ENCODE peak calls at places on chromosome 5, in six cellular contexts. W is stimulated activated CD8-positive, alpha-beta memory T cell treated with anti-CD3 and anti-CD28 coated beads, Interleukin-4, amount 100 ng/mL, for 48 hours; E is heart right ventricle; Z is activated T-cell treated with anti-CD3 and anti-CD28 coated beads for 1 hour; H is EL; O is AG04450. P is an unnamed sample.
A peak's percentile ranks its signal among the peaks of the same experiment; 100 is the strongest.

GRCh38 chr5:38925154-38925925 is 79.5 kb downstream of the OSMR start:
- DNase-seq in W (no peak), E (no peak), Z (no peak), H (peak; percentile 82), O (peak; percentile 20), P (no peak)

GRCh38 chr5:36161317-36161716 is 9.4 kb downstream of the SKP2 start:
- DNase-seq in W (no peak), E (no peak), Z (no peak), H (no peak), O (no peak), P (no peak)

GRCh38 chr5:150402226-150402773 is 10.4 kb downstream of the CD74 start:
- DNase-seq in W (no peak), E (no peak), Z (no peak), H (no peak), O (no peak), P (no peak)

GRCh38 chr5:144307726-144308125 is 137.1 kb downstream of the KCTD16 start:
- DNase-seq in W (no peak), E (no peak), Z (no peak), H (no peak), O (no peak), P (no peak)

GRCh38 chr5:78640622-78641021 is 8.0 kb downstream of the LHFPL2 start:
- DNase-seq in W (no peak), E (no peak), Z (no peak), H (peak; percentile 49), O (no peak), P (no peak)

GRCh38 chr5:157282150-157282549 is 16.2 kb downstream of the CYFIP2 start:
- DNase-seq in W (no peak), E (no peak), Z (no peak), H (no peak), O (no peak), P (no peak)

GRCh38 chr5:10420468-10420867 is 21.2 kb upstream of the ROPN1L start:
- DNase-seq in W (no peak), E (no peak), Z (no peak), H (no peak), O (no peak), P (no peak)

GRCh38 chr5:93300309-93300923 is 280.6 kb downstream of the NR2F1-AS1 start:
- DNase-seq in W (no peak), E (no peak), Z (no peak), H (no peak), O (no peak), P (no peak)

GRCh38 chr5:15252331-15252730 is 247.6 kb upstream of the FBXL7 start:
- DNase-seq in W (no peak), E (no peak), Z (no peak), H (peak; percentile 32), O (no peak), P (no peak)

GRCh38 chr5:156798201-156798600 is 51.9 kb upstream of the PPP1R2B start:
- DNase-seq in W (no peak), E (no peak), Z (no peak), H (no peak), O (no peak), P (no peak)

P was measured in tibial nerve.